ENCODE peak calls at places on chromosomes 12 and 14, in four cellular contexts. H is upper lobe of right lung, J is spleen, K is lower leg skin. Y is an unnamed sample.

GRCh38 chr12:130817804-130818203 is 21.2 kb downstream of the STX2 start:
- DNase-seq in H (no peak), J (no peak), K (no peak), Y (no peak)

GRCh38 chr12:105355752-105356151 is 25.3 kb downstream of the C12orf75 start:
- DNase-seq in H (no peak), J (no peak), K (no peak), Y (no peak)

GRCh38 chr14:76490735-76491134 is 114.8 kb downstream of the ESRRB start:
- DNase-seq in H (no peak), J (no peak), K (no peak), Y (no peak)

GRCh38 chr14:73741386-73741875 is 27.2 kb upstream of the PNMA1 start:
- DNase-seq in H (peak), J (peak), K (peak), Y (no peak)

GRCh38 chr12:29638528-29638927 is 141.0 kb upstream of the OVCH1 start:
- DNase-seq in H (no peak), J (no peak), K (no peak), Y (no peak)

GRCh38 chr12:89669197-89669596 is 39.4 kb downstream of the ATP2B1 start:
- DNase-seq in H (no peak), J (no peak), K (no peak), Y (no peak)

GRCh38 chr12:107591095-107591375 is 94.6 kb upstream of the PWP1 start:
- DNase-seq in H (no peak), J (no peak), K (no peak), Y (no peak)

GRCh38 chr14:104277416-104278213 is 139.2 kb downstream of the KIF26A start:
- DNase-seq in H (peak), J (no peak), K (peak), Y (no peak)

GRCh38 chr12:66131067-66131688 is 628 bp upstream of the LLPH start:
- DNase-seq in H (no peak), J (no peak), K (no peak), Y (no peak)

GRCh38 chr12:67068773-67069450 is 200.2 kb upstream of the CAND1 start:
- DNase-seq in H (peak), J (peak), K (peak), Y (no peak)

DNA sequence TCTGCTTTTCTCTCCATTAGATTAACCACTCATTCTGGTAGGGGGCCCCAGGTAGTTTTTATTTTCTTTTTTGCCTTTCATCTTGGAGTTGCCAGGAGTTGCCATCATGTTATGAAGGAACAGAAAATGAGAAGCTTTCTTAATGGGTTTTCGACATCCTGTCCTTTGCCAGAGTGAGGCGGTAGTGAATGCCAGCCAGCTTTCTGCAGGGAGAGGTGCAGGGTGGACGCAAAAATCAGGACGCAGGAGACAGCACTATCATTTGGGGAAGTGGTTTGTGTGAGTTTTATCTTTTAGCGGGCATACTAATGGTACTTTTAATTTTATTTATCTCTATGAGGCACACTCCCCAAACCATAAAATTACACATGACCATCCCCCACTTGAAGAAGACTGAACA is 1.7 kb downstream of the RASSF8 start:
- DNase-seq in H (no peak), J (no peak), K (no peak), Y (no peak)
- TF ChIP-seq CTCF in H (peak), J (no peak), K (no peak), Y (no peak)

DNA sequence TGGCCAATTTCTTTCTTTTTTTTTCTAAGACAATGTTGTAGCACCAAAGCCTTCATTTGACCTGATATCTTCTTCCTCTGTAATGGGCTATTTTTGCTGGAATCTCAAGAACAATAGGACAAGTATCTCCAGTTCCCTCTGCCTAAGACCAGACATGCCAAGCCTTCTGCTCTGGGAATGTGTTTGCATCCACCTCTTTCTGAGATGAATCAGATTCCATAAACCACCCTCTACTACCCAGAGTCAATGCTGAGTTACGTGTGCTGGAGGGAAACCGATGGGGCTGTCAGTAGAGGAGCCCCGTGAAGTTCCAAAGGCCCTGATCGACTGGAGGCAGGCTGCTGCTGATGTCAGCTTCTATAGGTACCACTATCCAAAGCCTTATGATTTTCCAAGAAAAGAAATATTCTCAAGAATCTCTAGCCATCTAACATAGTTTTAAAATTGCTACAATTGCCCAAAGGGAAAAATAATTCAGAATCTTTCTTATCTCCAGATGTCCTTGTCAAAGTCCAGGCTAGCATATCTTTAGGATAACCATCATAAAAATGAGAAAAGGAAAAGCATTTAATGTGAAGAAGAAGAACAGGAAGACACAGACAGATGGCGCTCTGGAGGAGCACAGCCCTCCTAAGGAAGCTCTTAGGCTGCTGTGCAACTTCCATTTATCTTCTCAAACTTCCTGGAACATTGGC is 101.9 kb downstream of the SLC8A3 start:
- DNase-seq in H (no peak), J (no peak), K (no peak), Y (no peak)
- TF ChIP-seq CTCF in H (peak), J (peak), K (no peak), Y (no peak)

DNA sequence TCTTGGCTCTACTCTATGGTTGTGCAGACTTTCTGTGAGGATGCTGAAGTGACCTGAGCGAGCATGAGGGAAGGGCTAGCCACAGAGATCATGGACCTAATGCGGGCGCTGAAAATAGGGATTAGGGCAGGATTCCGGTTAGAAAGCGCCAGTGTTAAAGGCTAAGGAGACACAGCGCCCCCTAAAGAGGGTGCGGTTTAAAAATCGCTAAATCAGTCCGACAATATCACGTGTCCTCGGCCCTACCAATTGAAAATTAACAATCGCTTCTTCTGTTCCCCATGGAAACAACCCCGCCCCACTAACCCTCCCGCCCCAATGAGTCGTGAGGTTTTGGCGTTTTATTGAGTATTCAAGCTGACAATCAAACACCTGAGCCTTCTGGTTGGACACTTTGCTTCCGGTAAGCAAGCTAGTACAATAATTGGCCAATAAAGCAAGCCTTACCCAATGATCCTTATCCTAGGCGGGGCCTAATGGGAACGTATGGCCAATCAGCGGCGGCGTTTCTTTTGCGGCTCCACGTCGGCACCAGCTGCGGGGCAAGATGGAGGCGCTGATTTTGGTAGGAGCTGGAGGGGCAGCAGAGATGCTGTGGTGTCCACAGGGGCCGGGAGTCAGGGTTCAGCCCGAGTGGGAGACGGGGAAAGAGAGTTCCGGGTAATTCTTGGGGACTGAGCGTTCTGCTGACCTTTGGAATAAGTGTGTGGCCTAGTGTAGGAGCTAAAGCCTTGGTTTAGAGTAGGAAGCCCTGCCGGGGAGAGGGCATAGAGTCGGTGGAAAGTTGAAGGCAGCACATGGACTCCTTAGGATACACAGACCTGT is at the start of gene COPZ1:
- DNase-seq in H (peak), J (peak), K (peak), Y (peak)
- TF ChIP-seq CTCF in H (peak), J (peak), K (peak), Y (no peak)

GRCh38 chr14:55191881-55192616 is 664 bp upstream of the DLGAP5 start:
- DNase-seq in H (no peak), J (no peak), K (no peak), Y (no peak)
- TF ChIP-seq CTCF in H (no peak), J (no peak), K (no peak), Y (no peak)

GRCh38 chr12:68609955-68610434 is 704 bp upstream of the RAP1B start:
- DNase-seq in H (no peak), J (no peak), K (no peak), Y (no peak)

GRCh38 chr12:68612675-68613074 is 2.0 kb downstream of the RAP1B start:
- DNase-seq in H (no peak), J (no peak), K (no peak), Y (no peak)

GRCh38 chr12:68611094-68611818 is 557 bp downstream of the RAP1B start:
- DNase-seq in H (peak), J (peak), K (peak), Y (no peak)

GRCh38 chr12:68612245-68612644 is 1.5 kb downstream of the RAP1B start:
- DNase-seq in H (no peak), J (no peak), K (no peak), Y (no peak)

DNA sequence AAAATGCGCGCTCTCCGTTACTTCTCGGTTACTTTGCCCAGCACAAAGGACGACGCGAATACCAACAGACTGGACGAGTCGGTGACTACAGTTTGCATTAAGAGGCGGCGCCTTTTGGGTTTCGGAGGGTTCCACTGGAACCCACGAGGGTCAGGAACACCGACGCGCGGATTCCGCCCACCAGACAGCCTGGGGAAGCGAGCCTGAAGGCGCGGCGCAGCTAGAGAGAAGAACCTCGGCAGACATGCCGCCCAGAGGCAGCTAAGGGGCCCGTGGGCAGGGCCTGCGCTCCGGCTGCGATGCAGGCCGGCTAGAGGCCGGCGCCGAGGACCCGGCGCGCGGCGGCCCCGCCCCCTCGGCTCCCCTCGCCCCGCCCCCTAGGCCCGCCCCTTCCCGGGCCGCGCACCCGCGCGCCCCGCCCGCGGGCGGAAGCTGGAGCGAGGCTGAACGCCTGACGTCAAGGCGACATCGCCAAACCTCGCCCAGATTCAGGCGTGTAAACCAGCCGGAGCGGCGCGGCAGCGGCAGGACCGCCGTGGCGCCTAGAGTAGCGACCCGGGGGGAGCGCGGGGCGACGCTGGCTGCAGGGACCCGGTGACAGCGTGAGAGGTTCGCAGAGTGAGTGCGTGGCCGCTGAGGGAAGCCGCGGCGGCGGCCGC is at the start of gene RAP1B:
- DNase-seq in H (peak), J (peak), K (peak), Y (no peak)
- TF ChIP-seq CTCF in H (no peak), J (no peak), K (no peak), Y (no peak)

DNA sequence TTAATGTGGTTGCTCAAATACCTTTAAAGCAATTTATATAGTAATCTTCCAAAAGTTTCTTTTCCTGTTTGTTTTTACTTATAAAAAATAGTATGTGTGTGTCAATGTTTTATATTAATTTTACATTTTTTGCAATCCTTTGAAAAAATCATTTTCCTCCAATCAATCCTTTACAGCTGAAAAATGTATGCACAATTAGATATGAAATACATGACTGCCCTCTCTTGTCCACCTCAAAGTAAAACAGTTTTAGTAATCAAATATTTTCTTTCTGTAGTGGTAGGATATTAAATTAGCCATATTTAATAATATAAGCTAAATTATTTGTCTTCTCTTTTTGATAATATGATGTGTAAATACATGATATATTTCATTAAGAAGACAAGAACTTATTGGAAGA is 269.9 kb downstream of the ADAMTS20 start:
- DNase-seq in H (no peak), J (no peak), K (no peak), Y (no peak)
- TF ChIP-seq CTCF in H (peak), J (peak), K (no peak), Y (no peak)

DNA sequence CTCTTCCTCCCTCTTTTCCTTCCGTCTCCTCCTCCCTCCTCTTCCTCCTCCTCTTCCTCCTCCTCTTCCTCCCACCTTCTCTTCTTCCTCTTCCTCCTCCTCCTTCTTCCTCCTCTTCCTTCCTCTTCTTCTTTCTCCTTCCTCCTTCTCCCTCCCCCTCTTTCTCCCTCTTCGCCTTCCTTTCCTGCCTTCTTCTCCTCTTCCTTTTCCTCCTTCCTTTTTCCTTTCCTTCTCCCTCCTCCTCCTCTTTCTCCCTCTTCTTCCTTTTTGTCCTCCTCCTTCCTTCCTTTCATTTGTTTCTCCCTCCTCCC is 36.0 kb downstream of the MEG3 start:
- DNase-seq in H (no peak), J (no peak), K (no peak), Y (no peak)
- TF ChIP-seq CTCF in H (no peak), J (no peak), K (no peak), Y (no peak)

GRCh38 chr12:11686135-11686534 is 36.7 kb downstream of the ETV6 start:
- DNase-seq in H (no peak), J (no peak), K (no peak), Y (no peak)
- TF ChIP-seq CTCF in H (no peak), J (no peak), K (no peak), Y (no peak)

Y was measured in omental fat pad.